ENCODE peak calls at places on chromosomes 16 and 17, in five cellular contexts. C is H54, L is HCT116, V is KBM-7, M is HT1080. T is an unnamed sample.

GRCh38 chr17:17681187-17681743 is at the start of gene RAI1:
- DNase-seq in M (peak), V (peak), L (no peak), C (peak), T (peak)

GRCh38 chr16:75226550-75227360 is 8.0 kb downstream of the CTRB1 start:
- DNase-seq in C (no peak), V (no peak), L (no peak), M (no peak), T (no peak)

GRCh38 chr16:31064882-31065461 is 9.1 kb downstream of the ZNF668 start:
- DNase-seq in C (peak), L (no peak), V (no peak), M (peak), T (no peak)

GRCh38 chr16:47774661-47775060 is 313.5 kb downstream of the PHKB start:
- DNase-seq in V (no peak), M (peak), C (no peak), L (no peak), T (peak)

GRCh38 chr16:85334718-85335583 is 222.7 kb upstream of the CIBAR2 start:
- DNase-seq in C (no peak), M (no peak), V (peak), L (no peak), T (peak)

GRCh38 chr17:51166987-51167931 is 1.0 kb downstream of the NME2 start:
- DNase-seq in M (peak), V (peak), C (peak), L (no peak), T (peak)

GRCh38 chr17:35748323-35748960 is 4.6 kb downstream of the GAS2L2 start:
- DNase-seq in M (peak), L (no peak), C (peak), V (no peak), T (no peak)

GRCh38 chr17:80862978-80863377 is 128.7 kb upstream of the CHMP6 start:
- DNase-seq in V (no peak), C (no peak), L (no peak), M (no peak), T (no peak)

GRCh38 chr16:9102379-9102778 is 10.9 kb downstream of the HAPSTR1 start:
- DNase-seq in M (peak), V (no peak), C (peak), L (no peak), T (no peak)

GRCh38 chr16:68779891-68780290 is 42.8 kb downstream of the CDH1 start:
- DNase-seq in V (no peak), M (no peak), L (no peak), C (no peak), T (no peak)

GRCh38 chr17:67526700-67527099 is 149.6 kb downstream of the PITPNC1 start:
- DNase-seq in C (no peak), M (no peak), L (no peak), V (no peak), T (no peak)

GRCh38 chr16:51641191-51641765 is 490.2 kb upstream of the SALL1 start:
- DNase-seq in V (peak), M (no peak), L (no peak), C (no peak), T (no peak)

GRCh38 chr16:49439676-49440075 is 66.1 kb downstream of the C16orf78 start:
- DNase-seq in M (no peak), L (no peak), C (no peak), V (no peak), T (no peak)

GRCh38 chr17:63075969-63076368 is 109.9 kb downstream of the TANC2 start:
- DNase-seq in V (peak), M (peak), C (no peak), L (no peak), T (no peak)

GRCh38 chr17:75827291-75828050 is 16.7 kb downstream of the UNC13D start:
- DNase-seq in V (peak), L (no peak), M (peak), C (peak), T (peak)

GRCh38 chr17:45848868-45849535 is 4.3 kb downstream of the SPPL2C start:
- DNase-seq in C (no peak), M (no peak), L (no peak), V (no peak), T (no peak)

GRCh38 chr16:71929048-71929447 is 33.7 kb downstream of the IST1 start:
- DNase-seq in C (peak), V (no peak), L (no peak), M (peak), T (no peak)